ENCODE peak calls at places on chromosome 17, in four cellular contexts. R is HFFc6, X is heart right ventricle, E is esophagus muscularis mucosa. B is an unnamed sample.

GRCh38 chr17:17161121-17161520 is 45.0 kb downstream of the PLD6 start:
- DNase-seq in E (no peak), R (no peak), X (no peak), B (no peak)

GRCh38 chr17:11324846-11325420 is 83.9 kb downstream of the SHISA6 start:
- DNase-seq in X (no peak), R (no peak), E (peak), B (no peak)

GRCh38 chr17:12599185-12599920 is 66.3 kb upstream of the MYOCD start:
- DNase-seq in R (peak), E (no peak), X (no peak), B (no peak)

GRCh38 chr17:78185981-78186688 is 717 bp downstream of the TK1 start:
- DNase-seq in R (peak), X (peak), E (no peak), B (peak)

GRCh38 chr17:34755371-34755770 is 176.0 kb downstream of the TMEM132E start:
- DNase-seq in X (no peak), E (no peak), R (no peak), B (no peak)

GRCh38 chr17:27376637-27377547 is 79.4 kb upstream of the KSR1 start:
- DNase-seq in X (no peak), R (peak), E (no peak), B (no peak)

GRCh38 chr17:10136258-10136981 is 62.0 kb downstream of the GAS7 start:
- DNase-seq in E (no peak), R (no peak), X (no peak), B (no peak)

GRCh38 chr17:18321309-18321708 is 6.2 kb downstream of the SMCR8 start:
- DNase-seq in R (no peak), X (no peak), E (no peak), B (no peak)

GRCh38 chr17:74126959-74127358 is 76.5 kb upstream of the RPL38 start:
- DNase-seq in X (no peak), R (no peak), E (no peak), B (no peak)

GRCh38 chr17:40525294-40525693 is 23.9 kb upstream of the TNS4 start:
- DNase-seq in R (no peak), X (no peak), E (no peak), B (no peak)

GRCh38 chr17:4772235-4772613 is 538 bp downstream of the TM4SF5 start:
- DNase-seq in E (no peak), X (no peak), R (no peak), B (no peak)

GRCh38 chr17:32486701-32487459 is at the start of gene CDK5R1:
- DNase-seq in E (no peak), R (peak), X (peak), B (peak)

GRCh38 chr17:4503283-4504005 is 4.8 kb downstream of the SPNS2 start:
- DNase-seq in E (no peak), X (no peak), R (no peak), B (no peak)

GRCh38 chr17:77610980-77611641 is 347.4 kb upstream of the TNRC6C start:
- DNase-seq in X (no peak), E (no peak), R (no peak), B (no peak)

GRCh38 chr17:47694018-47694817 is at the start of gene TBKBP1:
- DNase-seq in E (no peak), X (peak), R (no peak), B (peak)

GRCh38 chr17:49687878-49688491 is 10.1 kb upstream of the SPOP start:
- DNase-seq in X (no peak), R (peak), E (no peak), B (no peak)

GRCh38 chr17:63621684-63622570 is at the start of gene MAP3K3:
- DNase-seq in E (peak), X (peak), R (peak), B (peak)
- TF ChIP-seq CTCF in E (peak), X (no peak), R (peak), B (peak)

DNA sequence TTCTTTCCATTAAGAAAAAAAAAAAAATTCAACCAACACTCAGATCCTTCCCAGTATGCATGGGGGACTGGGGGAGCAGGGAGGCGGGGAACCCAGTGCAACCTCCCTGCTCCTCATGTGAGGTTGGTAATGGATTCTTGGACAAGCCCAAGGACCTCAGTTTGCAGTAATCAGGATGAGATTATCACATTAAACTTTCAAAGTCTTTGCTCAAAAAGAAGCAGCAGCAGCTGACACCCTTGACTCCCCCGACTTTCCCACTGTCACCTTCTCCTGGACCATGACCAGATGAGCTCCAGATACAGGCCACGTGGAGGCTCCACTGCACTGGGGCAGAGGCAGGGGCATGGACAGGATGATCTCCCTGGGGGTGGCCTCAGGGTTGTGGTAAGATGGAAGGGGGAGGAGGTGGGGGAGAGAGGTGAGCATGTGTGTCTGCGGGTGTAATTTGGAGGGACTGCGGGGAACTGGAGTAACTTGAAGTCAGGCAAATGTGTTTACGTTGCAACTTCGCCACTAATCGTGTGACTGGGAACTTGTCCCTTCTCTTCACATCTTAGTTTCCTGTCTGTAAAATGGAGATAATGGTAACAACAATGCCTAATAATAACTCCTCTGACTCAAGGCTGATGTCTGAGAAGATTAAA is 19.8 kb downstream of the ZNF385C start:
- DNase-seq in R (no peak), X (no peak), E (no peak), B (no peak)
- TF ChIP-seq CTCF in R (no peak), X (no peak), E (no peak), B (no peak)

GRCh38 chr17:67559381-67559966 is 158.3 kb upstream of the NOL11 start:
- DNase-seq in R (no peak), E (no peak), X (no peak), B (no peak)

GRCh38 chr17:67562036-67562435 is 155.7 kb upstream of the NOL11 start:
- DNase-seq in E (no peak), R (no peak), X (no peak), B (no peak)

GRCh38 chr17:67565068-67565467 is 152.7 kb upstream of the NOL11 start:
- DNase-seq in X (no peak), E (no peak), R (no peak), B (no peak)

GRCh38 chr17:67566656-67567055 is 151.1 kb upstream of the NOL11 start:
- DNase-seq in X (no peak), R (no peak), E (no peak), B (no peak)

GRCh38 chr17:67563692-67564228 is 154.0 kb upstream of the NOL11 start:
- DNase-seq in R (no peak), X (no peak), E (no peak), B (no peak)
- TF ChIP-seq CTCF in R (no peak), X (no peak), E (no peak), B (no peak)

DNA sequence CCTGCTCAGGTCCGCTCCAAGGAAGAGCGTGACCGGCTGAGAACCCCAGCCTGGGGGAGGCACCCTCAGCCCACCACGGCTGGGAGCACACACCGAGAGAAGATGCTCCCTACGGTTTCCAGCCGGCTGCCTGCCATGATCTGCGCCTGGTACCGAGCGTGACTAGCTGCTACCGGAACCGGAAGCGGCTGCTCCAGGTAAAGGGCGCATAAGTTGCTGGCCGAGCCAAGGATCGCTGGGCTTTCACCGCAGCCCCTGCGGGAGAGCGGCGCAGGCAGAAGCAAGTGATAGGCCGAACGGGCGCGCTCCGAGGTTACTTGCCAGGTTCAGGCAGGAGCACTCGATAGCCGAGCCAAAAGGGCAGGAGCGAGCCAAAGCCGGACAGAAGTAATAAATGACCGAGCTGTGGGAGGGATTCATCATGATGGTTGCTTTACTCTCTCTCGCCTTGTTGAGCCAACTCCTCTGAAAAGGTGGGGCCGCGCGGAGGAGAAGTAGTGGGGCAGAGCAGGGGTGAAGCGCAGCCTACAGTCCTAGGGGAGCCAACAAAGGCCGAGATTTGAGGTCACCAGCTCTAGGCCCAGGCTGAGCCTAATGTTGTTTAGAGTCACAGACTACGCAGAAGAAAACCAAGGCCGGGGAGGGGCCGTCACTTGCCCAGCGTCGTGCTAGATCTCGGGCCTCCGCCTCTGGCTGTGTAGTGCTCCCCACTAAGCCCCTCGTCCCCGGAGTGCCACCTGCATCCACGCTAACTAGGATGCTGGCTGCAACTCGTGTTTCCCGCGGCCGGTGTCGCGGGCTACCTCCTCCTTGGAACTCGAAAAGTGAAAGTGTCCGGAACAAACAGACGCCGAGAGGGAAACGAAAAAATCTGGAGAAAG is at the start of gene MRPS23:
- DNase-seq in X (peak), E (peak), R (peak), B (peak)
- TF ChIP-seq CTCF in X (no peak), E (peak), R (no peak), B (no peak)

DNA sequence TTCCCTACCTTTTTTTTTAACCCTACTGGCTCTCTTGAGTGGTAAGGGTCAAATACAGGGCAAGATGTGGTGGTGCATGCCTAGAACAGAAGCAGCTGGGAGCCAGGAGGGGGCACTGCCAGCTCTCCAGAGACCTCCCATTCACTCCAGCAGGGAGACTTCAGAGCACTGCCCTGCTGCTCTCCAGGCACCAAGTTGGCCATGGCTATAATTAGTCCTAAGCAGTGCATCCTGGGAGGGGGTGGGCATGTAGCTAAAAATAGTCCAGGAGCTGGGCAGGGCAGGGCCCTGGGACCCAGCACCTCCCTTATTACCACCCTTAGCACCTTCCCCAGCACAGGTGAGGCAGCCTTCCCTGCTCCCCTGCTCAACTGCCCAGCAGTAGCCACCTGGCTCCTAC is 3.5 kb downstream of the CORO6 start:
- DNase-seq in E (no peak), X (no peak), R (peak), B (no peak)
- TF ChIP-seq CTCF in E (peak), X (peak), R (peak), B (no peak)

DNA sequence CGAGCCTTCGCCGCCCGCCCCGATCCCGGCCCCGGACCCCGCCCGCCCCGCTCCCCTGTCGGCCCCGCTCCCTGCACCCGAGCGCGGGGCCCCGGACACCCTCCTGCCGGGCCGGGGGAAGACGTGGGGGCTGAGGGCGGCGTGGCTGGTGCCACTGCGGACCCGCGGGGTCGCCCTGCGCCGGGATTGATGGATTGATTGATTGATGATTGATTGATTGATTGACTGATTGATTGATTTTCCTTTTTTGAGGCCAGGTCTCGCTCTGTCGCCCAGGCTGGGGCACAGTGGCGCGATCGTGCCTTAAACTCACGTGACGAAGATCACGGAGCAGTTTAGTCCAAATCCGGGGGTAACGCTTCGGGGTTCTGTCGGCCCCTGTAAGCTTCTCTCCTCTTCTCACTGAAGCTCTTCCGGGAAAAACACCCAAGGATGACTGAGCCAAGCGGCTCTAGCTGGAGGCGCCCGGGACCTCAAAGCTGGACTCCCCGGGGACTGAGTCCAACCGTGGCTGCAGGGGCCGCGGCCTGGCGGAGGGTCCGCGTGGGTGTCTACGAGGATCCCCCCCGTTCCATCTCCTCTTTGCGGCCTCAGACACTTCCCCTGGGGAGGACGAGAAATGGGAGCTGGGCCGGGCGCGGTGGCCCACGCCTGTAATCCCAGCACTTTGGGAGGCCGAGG is 40.2 kb upstream of the BHLHA9 start:
- DNase-seq in E (no peak), X (no peak), R (no peak), B (no peak)
- TF ChIP-seq CTCF in E (no peak), X (no peak), R (no peak), B (no peak)

DNA sequence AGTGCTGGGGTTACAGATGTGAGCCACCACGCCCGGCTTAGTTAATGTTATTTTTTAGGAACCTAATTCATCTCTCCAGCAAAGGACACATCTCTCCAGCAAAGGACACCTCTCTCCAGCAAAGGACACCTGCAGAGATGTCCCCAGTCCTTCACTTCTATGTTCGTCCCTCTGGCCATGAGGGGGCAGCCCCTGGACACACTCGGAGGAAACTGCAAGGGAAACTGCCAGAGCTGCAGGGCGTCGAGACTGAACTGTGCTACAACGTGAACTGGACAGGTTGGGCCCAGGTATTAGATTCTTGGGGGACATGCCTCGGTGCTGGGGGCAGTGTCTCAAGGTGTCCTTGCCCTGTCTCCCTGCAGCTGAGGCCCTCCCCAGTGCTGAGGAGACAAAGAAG is 4.7 kb downstream of the PFAS start:
- DNase-seq in R (no peak), X (no peak), E (no peak), B (no peak)
- TF ChIP-seq CTCF in R (no peak), X (peak), E (no peak), B (no peak)

GRCh38 chr17:36131436-36131835 is 27.8 kb downstream of the CCL4 start:
- DNase-seq in R (no peak), E (no peak), X (no peak), B (no peak)
- TF ChIP-seq CTCF in R (no peak), E (no peak), X (no peak), B (no peak)

B was measured in ovary.